ENCODE peak calls at places on chromosome 6, in nine cellular contexts. W is lower lobe of right lung; B is ovary; L is thoracic aorta; Y is AG09309; N is CD4-positive, alpha-beta T cell; I is epithelial cell of esophagus; Q is psoas muscle; S is AG04449. C is an unnamed sample.

GRCh38 chr6:63757826-63758225 is 122.2 kb downstream of the PHF3 start:
- DNase-seq in W (no peak), B (no peak), L (no peak), Y (no peak), N (no peak), I (no peak), Q (no peak), S (no peak), C (no peak)

GRCh38 chr6:125611573-125612399 is 137.6 kb upstream of the HEY2 start:
- DNase-seq in W (no peak), B (no peak), L (peak), Y (no peak), N (no peak), I (no peak), Q (no peak), S (no peak), C (no peak)

GRCh38 chr6:116847234-116847633 is 18.4 kb upstream of the GPRC6A start:
- DNase-seq in W (no peak), B (no peak), L (no peak), Y (peak), N (no peak), I (peak), Q (no peak), S (no peak), C (no peak)

GRCh38 chr6:31139599-31139998 is 733 bp upstream of the PSORS1C2 start:
- DNase-seq in W (no peak), B (no peak), L (no peak), Y (no peak), N (no peak), I (no peak), Q (no peak), S (no peak), C (no peak)

GRCh38 chr6:73455865-73456629 is 4.0 kb upstream of the CGAS start:
- DNase-seq in W (no peak), B (no peak), L (no peak), Y (peak), N (no peak), I (peak), Q (no peak), S (no peak), C (no peak)

GRCh38 chr6:16198061-16198705 is 40.2 kb upstream of the GMPR start:
- DNase-seq in W (no peak), B (no peak), L (no peak), Y (no peak), N (no peak), I (no peak), Q (no peak), S (no peak), C (no peak)

GRCh38 chr6:112372213-112372806 is 25.2 kb downstream of the RFPL4B start:
- DNase-seq in W (no peak), B (no peak), L (no peak), Y (peak), N (no peak), I (peak), Q (no peak), S (no peak), C (peak)

GRCh38 chr6:30712441-30712840 is 4.6 kb downstream of the MDC1 start:
- DNase-seq in W (no peak), B (no peak), L (no peak), Y (no peak), N (no peak), I (peak), Q (no peak), S (no peak), C (no peak)

GRCh38 chr6:39251406-39251805 is 22.1 kb upstream of the KCNK5 start:
- DNase-seq in W (no peak), B (no peak), L (no peak), Y (no peak), N (no peak), I (peak), Q (no peak), S (no peak), C (no peak)

GRCh38 chr6:8904754-8905153 is 469.4 kb upstream of the SLC35B3 start:
- DNase-seq in W (no peak), B (no peak), L (no peak), Y (no peak), N (no peak), I (peak), Q (no peak), S (no peak), C (no peak)

GRCh38 chr6:34671801-34672656 is 24.5 kb downstream of the ILRUN start:
- DNase-seq in W (no peak), B (no peak), L (no peak), Y (no peak), N (peak), I (peak), Q (no peak), S (no peak), C (no peak)

GRCh38 chr6:6749791-6750434 is 161.4 kb downstream of the LY86 start:
- DNase-seq in W (peak), B (peak), L (no peak), Y (peak), N (no peak), I (peak), Q (peak), S (no peak), C (peak)

GRCh38 chr6:47710295-47710694 is 11.9 kb downstream of the ADGRF4 start:
- DNase-seq in W (no peak), B (no peak), L (no peak), Y (no peak), N (no peak), I (peak), Q (no peak), S (no peak), C (no peak)

GRCh38 chr6:165618241-165618640 is 44.8 kb downstream of the PDE10A start:
- DNase-seq in W (no peak), B (no peak), L (no peak), Y (no peak), N (no peak), I (no peak), Q (no peak), S (no peak), C (no peak)

GRCh38 chr6:47188588-47189021 is 121.1 kb downstream of the TNFRSF21 start:
- DNase-seq in W (no peak), B (no peak), L (no peak), Y (no peak), N (no peak), I (peak), Q (no peak), S (no peak), C (no peak)

GRCh38 chr6:149471801-149472200 is 13.0 kb downstream of the ZC3H12D start:
- DNase-seq in W (no peak), B (no peak), L (no peak), Y (no peak), N (no peak), I (no peak), Q (no peak), S (no peak), C (no peak)

GRCh38 chr6:149470948-149471347 is 13.9 kb downstream of the ZC3H12D start:
- DNase-seq in W (no peak), B (no peak), L (no peak), Y (no peak), N (no peak), I (no peak), Q (no peak), S (no peak), C (no peak)

GRCh38 chr6:149472241-149472640 is 12.6 kb downstream of the ZC3H12D start:
- DNase-seq in W (no peak), B (no peak), L (no peak), Y (no peak), N (no peak), I (no peak), Q (no peak), S (no peak), C (no peak)

GRCh38 chr6:149474108-149474935 is 10.5 kb downstream of the ZC3H12D start:
- DNase-seq in W (no peak), B (no peak), L (no peak), Y (no peak), N (no peak), I (no peak), Q (no peak), S (no peak), C (no peak)

DNA sequence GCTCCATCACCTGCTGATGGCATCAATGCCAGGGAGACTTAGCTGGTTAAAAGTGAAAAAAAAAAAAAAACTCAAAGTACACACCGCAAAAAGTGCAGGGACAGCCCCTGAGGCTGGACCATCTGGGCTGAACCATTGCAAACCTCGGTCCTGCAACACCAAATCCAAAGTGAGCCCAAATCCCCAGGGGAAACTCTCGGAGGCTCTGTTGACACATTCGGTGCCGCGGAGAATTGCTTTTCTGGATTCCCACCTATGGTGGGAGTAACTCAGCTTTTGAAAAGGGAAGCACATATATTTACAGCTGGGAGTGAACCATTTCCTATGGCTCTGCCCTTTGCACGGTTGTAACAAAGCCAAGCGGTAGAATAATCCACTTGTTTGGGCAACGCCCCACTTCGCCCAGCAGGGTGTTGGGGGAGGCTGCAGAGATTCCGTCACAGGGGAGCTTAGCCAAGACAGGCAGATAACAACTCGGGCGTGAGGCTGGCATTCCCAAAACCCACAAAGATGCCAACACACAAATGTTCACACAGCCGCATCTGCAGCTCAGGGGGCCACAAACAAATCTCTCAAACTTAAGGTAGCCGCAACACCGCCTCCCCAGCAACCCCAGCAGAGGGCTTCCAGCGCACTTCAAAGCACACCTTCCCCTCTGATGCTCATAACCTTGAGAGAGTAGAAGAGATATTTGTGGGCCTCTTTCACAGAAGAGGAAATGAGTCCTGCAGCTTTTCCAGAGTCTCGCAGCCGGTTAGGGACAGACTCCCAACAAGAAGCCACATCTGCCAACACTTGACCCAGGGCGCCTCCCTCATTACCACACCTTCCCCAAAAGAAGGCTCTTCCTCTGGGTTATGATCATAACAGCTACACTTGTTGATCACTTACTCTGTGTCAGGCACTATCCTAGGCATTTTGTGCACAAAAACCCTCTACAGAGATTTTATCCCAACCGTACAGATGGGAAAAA is 11.4 kb downstream of the ZC3H12D start:
- DNase-seq in W (no peak), B (no peak), L (no peak), Y (no peak), N (no peak), I (peak), Q (no peak), S (no peak), C (no peak)
- TF ChIP-seq CTCF in W (no peak), B (no peak), L (no peak), Y (no peak), N (peak), I (peak), Q (no peak), S (no peak), C (no peak)

DNA sequence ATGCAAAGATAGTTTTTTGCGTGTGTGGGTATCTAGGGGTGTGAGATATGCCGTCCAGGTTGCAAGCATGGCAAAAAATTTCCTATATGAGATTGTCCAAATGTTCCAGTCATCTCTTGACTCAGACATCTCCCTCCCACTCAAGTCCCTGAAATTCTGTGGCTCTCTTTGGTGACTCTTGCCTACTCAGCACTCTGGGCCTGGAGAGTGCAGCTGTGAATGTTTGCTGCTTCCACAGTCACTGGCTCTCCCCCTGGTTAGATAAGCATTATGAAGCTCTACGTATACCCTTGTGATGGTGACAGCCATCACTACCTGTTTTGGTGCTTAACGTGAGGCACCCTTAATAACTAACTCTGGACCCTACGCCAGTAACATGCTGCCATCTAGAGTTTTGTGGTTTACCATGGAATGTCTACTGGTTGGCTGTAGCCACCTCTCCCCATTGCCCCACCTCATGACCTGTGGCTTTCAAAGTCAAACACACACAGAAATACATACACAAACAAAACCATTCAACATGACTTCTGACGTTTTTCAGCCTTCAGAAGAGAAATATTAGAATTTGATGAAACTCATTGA is 621.9 kb upstream of the CITED2 start:
- DNase-seq in W (no peak), B (no peak), L (no peak), Y (no peak), N (no peak), I (peak), Q (no peak), S (no peak), C (no peak)
- TF ChIP-seq CTCF in W (peak), B (no peak), L (no peak), Y (no peak), N (no peak), I (peak), Q (peak), S (no peak), C (no peak)

GRCh38 chr6:85347787-85348186 is 102.1 kb upstream of the NT5E start:
- DNase-seq in W (no peak), B (no peak), L (no peak), Y (no peak), N (no peak), I (peak), Q (no peak), S (no peak), C (no peak)
- TF ChIP-seq CTCF in W (no peak), B (no peak), L (no peak), Y (no peak), N (no peak), I (no peak), Q (no peak), S (no peak), C (no peak)

DNA sequence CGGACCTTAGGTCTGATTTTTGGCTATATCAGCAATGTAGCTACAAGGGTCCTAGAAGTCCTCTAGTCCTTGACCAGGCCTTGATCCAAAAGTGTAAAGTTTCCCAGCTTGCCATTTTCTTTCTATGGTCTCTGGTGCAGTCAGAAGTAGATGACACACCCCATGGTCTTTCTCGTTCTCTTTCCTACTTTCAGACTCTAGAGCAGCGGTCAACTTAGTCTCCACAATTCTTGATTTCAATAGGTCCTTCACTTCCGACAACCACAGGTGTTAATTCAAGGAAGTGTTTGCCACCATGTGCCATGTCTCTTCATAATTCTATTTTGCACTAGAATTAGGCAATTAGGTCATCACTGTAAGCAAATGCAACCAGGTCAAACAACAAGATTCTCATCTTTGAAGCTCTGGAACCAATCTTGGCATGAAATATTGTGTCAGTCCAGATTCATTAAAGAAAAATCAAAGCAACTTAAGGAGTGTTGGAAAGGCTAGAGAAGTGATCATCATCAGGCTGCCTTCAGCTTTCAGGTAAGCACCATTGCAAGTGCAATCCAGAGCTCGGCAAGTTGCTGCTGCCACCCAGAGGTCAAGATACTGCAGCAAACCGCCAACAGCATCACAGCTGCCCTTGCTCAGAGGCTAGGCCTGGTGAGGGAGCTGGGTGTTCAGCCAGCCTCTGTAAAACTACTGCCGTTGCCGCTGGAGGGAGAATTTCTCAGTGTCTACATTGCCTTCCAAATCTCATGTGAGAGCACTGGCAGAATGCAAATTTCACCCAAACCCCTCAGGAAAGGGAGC is 5.6 kb upstream of the SYNE1 start:
- DNase-seq in W (peak), B (peak), L (no peak), Y (peak), N (no peak), I (peak), Q (no peak), S (no peak), C (no peak)
- TF ChIP-seq CTCF in W (peak), B (no peak), L (peak), Y (peak), N (no peak), I (peak), Q (peak), S (peak), C (peak)

GRCh38 chr6:132392792-132393191 is 8.5 kb downstream of the MOXD1 start:
- DNase-seq in W (no peak), B (no peak), L (no peak), Y (no peak), N (no peak), I (peak), Q (no peak), S (no peak), C (no peak)
- TF ChIP-seq CTCF in W (no peak), B (no peak), L (no peak), Y (peak), N (no peak), I (peak), Q (no peak), S (no peak), C (peak)

GRCh38 chr6:170388113-170388512 is 81.6 kb downstream of the FAM120B start:
- DNase-seq in W (no peak), B (no peak), L (no peak), Y (peak), N (no peak), I (peak), Q (no peak), S (peak), C (peak)

GRCh38 chr6:170394980-170395379 is 88.4 kb downstream of the FAM120B start:
- DNase-seq in W (no peak), B (no peak), L (no peak), Y (no peak), N (no peak), I (no peak), Q (no peak), S (no peak), C (no peak)

GRCh38 chr6:170393807-170394399 is 87.3 kb downstream of the FAM120B start:
- DNase-seq in W (no peak), B (no peak), L (no peak), Y (no peak), N (no peak), I (no peak), Q (no peak), S (no peak), C (no peak)

GRCh38 chr6:170393033-170393432 is 86.5 kb downstream of the FAM120B start:
- DNase-seq in W (no peak), B (no peak), L (no peak), Y (no peak), N (no peak), I (no peak), Q (no peak), S (no peak), C (no peak)
- TF ChIP-seq CTCF in W (no peak), B (no peak), L (no peak), Y (no peak), N (no peak), I (no peak), Q (no peak), S (no peak), C (no peak)

GRCh38 chr6:141594874-141595273 is 537.9 kb upstream of the GJE1 start:
- DNase-seq in W (no peak), B (no peak), L (no peak), Y (no peak), N (no peak), I (no peak), Q (no peak), S (no peak), C (no peak)
- TF ChIP-seq CTCF in W (no peak), B (no peak), L (no peak), Y (peak), N (no peak), I (peak), Q (no peak), S (no peak), C (no peak)

C was measured in AG09319.